ENCODE peak calls at places on chromosome 3, in seven cellular contexts. One of them, this sample, is unnamed.

GRCh38 chr3:143167956-143168355 is 48.4 kb downstream of the CHST2 start:
- DNase-seq in K562: no peak
- DNase-seq in WTC11: no peak
- DNase-seq in H1: no peak
- DNase-seq in GM12878: no peak
- DNase-seq in HepG2: no peak
- DNase-seq in HEK293T: no peak
- DNase-seq in this sample: no peak

GRCh38 chr3:175898194-175898593 is 1039.1 kb downstream of the NAALADL2 start:
- DNase-seq in HepG2: no peak
- DNase-seq in K562: no peak
- DNase-seq in H1: no peak
- DNase-seq in GM12878: no peak
- DNase-seq in HEK293T: no peak
- DNase-seq in WTC11: no peak
- DNase-seq in this sample: no peak

GRCh38 chr3:154540950-154541604 is 111.1 kb upstream of the GPR149 start:
- DNase-seq in K562: no peak
- DNase-seq in HEK293T: no peak
- DNase-seq in H1: no peak
- DNase-seq in GM12878: no peak
- DNase-seq in WTC11: no peak
- DNase-seq in HepG2: no peak
- DNase-seq in this sample: no peak

GRCh38 chr3:22013641-22014040 is 262.6 kb upstream of the ZNF385D start:
- DNase-seq in GM12878: no peak
- DNase-seq in WTC11: no peak
- DNase-seq in H1: no peak
- DNase-seq in HepG2: no peak
- DNase-seq in HEK293T: no peak
- DNase-seq in K562: no peak
- DNase-seq in this sample: no peak

GRCh38 chr3:156171517-156172267 is 51.3 kb downstream of the KCNAB1 start:
- DNase-seq in HepG2: no peak
- DNase-seq in K562: no peak
- DNase-seq in H1: no peak
- DNase-seq in HEK293T: no peak
- DNase-seq in WTC11: no peak
- DNase-seq in GM12878: no peak
- DNase-seq in this sample: no peak

GRCh38 chr3:142319912-142320311 is 94.5 kb upstream of the GK5 start:
- DNase-seq in K562: no peak
- DNase-seq in H1: no peak
- DNase-seq in WTC11: no peak
- DNase-seq in HepG2: no peak
- DNase-seq in GM12878: no peak
- DNase-seq in HEK293T: no peak
- DNase-seq in this sample: no peak

GRCh38 chr3:184227481-184227935 is 1.9 kb upstream of the VWA5B2 start:
- DNase-seq in H1: no peak
- DNase-seq in HEK293T: peak; percentile 63
- DNase-seq in WTC11: peak; percentile 72
- DNase-seq in K562: peak; percentile 79
- DNase-seq in GM12878: no peak
- DNase-seq in HepG2: peak; percentile 44
- DNase-seq in this sample: no peak

GRCh38 chr3:110955301-110955880 is 116.2 kb upstream of the NECTIN3 start:
- DNase-seq in HepG2: no peak
- DNase-seq in GM12878: no peak
- DNase-seq in HEK293T: no peak
- DNase-seq in K562: no peak
- DNase-seq in H1: no peak
- DNase-seq in WTC11: no peak
- DNase-seq in this sample: no peak

GRCh38 chr3:59245879-59246501 is 196.2 kb upstream of the CFAP20DC start:
- DNase-seq in H1: no peak
- DNase-seq in HEK293T: no peak
- DNase-seq in WTC11: no peak
- DNase-seq in K562: no peak
- DNase-seq in GM12878: no peak
- DNase-seq in HepG2: no peak
- DNase-seq in this sample: no peak

GRCh38 chr3:52506266-52506966 is 11.3 kb downstream of the STAB1 start:
- DNase-seq in K562: no peak
- DNase-seq in H1: no peak
- DNase-seq in GM12878: no peak
- DNase-seq in HepG2: no peak
- DNase-seq in HEK293T: no peak
- DNase-seq in WTC11: no peak
- DNase-seq in this sample: no peak

GRCh38 chr3:32175607-32176197 is 62.8 kb upstream of the CMTM8 start:
- DNase-seq in K562: peak; percentile 72
- DNase-seq in HEK293T: peak; percentile 70
- DNase-seq in WTC11: peak; percentile 46
- DNase-seq in GM12878: no peak
- DNase-seq in HepG2: peak; percentile 60
- DNase-seq in H1: no peak
- DNase-seq in this sample: peak; percentile 74

GRCh38 chr3:10352146-10352911 is 31.4 kb upstream of the SEC13 start:
- DNase-seq in HepG2: no peak
- DNase-seq in K562: no peak
- DNase-seq in H1: no peak
- DNase-seq in WTC11: no peak
- DNase-seq in HEK293T: peak; percentile 31
- DNase-seq in GM12878: no peak
- DNase-seq in this sample: no peak

GRCh38 chr3:16998236-16998923 is 113.6 kb downstream of the PLCL2 start:
- DNase-seq in GM12878: no peak
- DNase-seq in H1: no peak
- DNase-seq in HEK293T: no peak
- DNase-seq in HepG2: no peak
- DNase-seq in K562: no peak
- DNase-seq in WTC11: no peak
- DNase-seq in this sample: no peak

GRCh38 chr3:117019082-117019713 is 309.6 kb downstream of the TUSC7 start:
- DNase-seq in K562: peak; percentile 2
- DNase-seq in HepG2: peak; percentile 10
- DNase-seq in WTC11: peak; percentile 70
- DNase-seq in H1: peak; percentile 50
- DNase-seq in HEK293T: no peak
- DNase-seq in GM12878: no peak
- DNase-seq in this sample: no peak

GRCh38 chr3:150412599-150413069 is 4.5 kb downstream of the TSC22D2 start:
- DNase-seq in GM12878: no peak
- DNase-seq in HepG2: peak; percentile 63
- DNase-seq in H1: no peak
- DNase-seq in WTC11: no peak
- DNase-seq in K562: peak; percentile 32
- DNase-seq in HEK293T: peak; percentile 11
- DNase-seq in this sample: no peak

GRCh38 chr3:48614044-48614443 is 4.6 kb upstream of the UQCRC1 start:
- DNase-seq in WTC11: no peak
- DNase-seq in K562: no peak
- DNase-seq in HepG2: peak; percentile 57
- DNase-seq in HEK293T: no peak
- DNase-seq in GM12878: no peak
- DNase-seq in H1: no peak
- DNase-seq in this sample: no peak

GRCh38 chr3:130850846-130851245 is 43.0 kb upstream of the ATP2C1 start:
- DNase-seq in HEK293T: no peak
- DNase-seq in H1: no peak
- DNase-seq in HepG2: no peak
- DNase-seq in WTC11: no peak
- DNase-seq in GM12878: no peak
- DNase-seq in K562: no peak
- DNase-seq in this sample: no peak

GRCh38 chr3:192449036-192449435 is 278.3 kb downstream of the FGF12 start:
- DNase-seq in WTC11: no peak
- DNase-seq in K562: no peak
- DNase-seq in HEK293T: no peak
- DNase-seq in HepG2: no peak
- DNase-seq in H1: no peak
- DNase-seq in GM12878: no peak
- DNase-seq in this sample: no peak

GRCh38 chr3:155809181-155809580 is 3.1 kb upstream of the C3orf33 start:
- DNase-seq in HEK293T: no peak
- DNase-seq in HepG2: no peak
- DNase-seq in GM12878: no peak
- DNase-seq in WTC11: no peak
- DNase-seq in H1: no peak
- DNase-seq in K562: no peak
- DNase-seq in this sample: no peak

GRCh38 chr3:125611908-125612307 is 16.6 kb upstream of the OSBPL11 start:
- DNase-seq in HepG2: no peak
- DNase-seq in HEK293T: no peak
- DNase-seq in H1: no peak
- DNase-seq in K562: no peak
- DNase-seq in WTC11: no peak
- DNase-seq in GM12878: no peak
- DNase-seq in this sample: no peak

DNA sequence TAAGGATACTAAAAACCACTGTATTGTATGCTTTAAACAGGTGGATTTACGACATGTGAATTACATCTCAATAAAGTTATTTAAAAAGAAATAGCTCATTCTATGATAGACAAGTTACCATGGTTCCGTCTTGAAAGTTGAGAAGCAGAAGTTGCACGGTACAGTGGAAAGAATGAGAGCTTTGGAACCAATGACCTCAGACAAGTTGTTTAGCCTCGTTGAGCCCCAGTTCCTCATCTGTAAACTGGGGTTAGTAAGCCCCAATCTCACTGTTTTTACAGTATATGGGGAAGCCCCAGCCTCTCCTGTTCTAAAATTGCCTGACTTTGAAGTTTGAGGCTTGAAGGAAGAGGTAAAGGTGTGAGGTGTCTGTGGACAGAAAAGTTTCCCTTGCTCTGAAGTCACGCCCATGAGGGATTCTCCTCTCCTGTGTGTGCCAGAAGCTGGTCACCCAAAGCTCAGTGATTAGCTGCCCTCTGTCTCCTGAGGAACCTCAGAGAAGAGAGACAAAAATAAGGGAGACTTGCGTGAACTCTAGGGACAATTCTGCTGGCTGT is 10.0 kb downstream of the CRYGS start:
- DNase-seq in K562: no peak
- DNase-seq in WTC11: no peak
- DNase-seq in HEK293T: no peak
- DNase-seq in H1: no peak
- DNase-seq in GM12878: peak; percentile 95
- DNase-seq in HepG2: no peak
- DNase-seq in this sample: no peak
- TF ChIP-seq SP1 in K562: no peak
- TF ChIP-seq SP1 in WTC11: no peak
- TF ChIP-seq SP1 in HEK293T: no peak
- TF ChIP-seq SP1 in H1: no peak
- TF ChIP-seq SP1 in GM12878: no peak
- TF ChIP-seq SP1 in HepG2: no peak
- TF ChIP-seq SP1 in this sample: no peak

GRCh38 chr3:193809106-193809505 is 216.1 kb downstream of the OPA1 start:
- DNase-seq in GM12878: no peak
- DNase-seq in HEK293T: no peak
- DNase-seq in HepG2: no peak
- DNase-seq in WTC11: no peak
- DNase-seq in H1: no peak
- DNase-seq in K562: no peak
- DNase-seq in this sample: no peak

GRCh38 chr3:193801094-193801493 is 208.1 kb downstream of the OPA1 start:
- DNase-seq in K562: no peak
- DNase-seq in H1: no peak
- DNase-seq in WTC11: no peak
- DNase-seq in GM12878: no peak
- DNase-seq in HepG2: no peak
- DNase-seq in HEK293T: no peak
- DNase-seq in this sample: no peak

GRCh38 chr3:193803288-193803687 is 210.3 kb downstream of the OPA1 start:
- DNase-seq in K562: no peak
- DNase-seq in GM12878: no peak
- DNase-seq in HEK293T: no peak
- DNase-seq in H1: no peak
- DNase-seq in HepG2: no peak
- DNase-seq in WTC11: no peak
- DNase-seq in this sample: no peak

GRCh38 chr3:193808317-193808716 is 215.3 kb downstream of the OPA1 start:
- DNase-seq in H1: no peak
- DNase-seq in K562: no peak
- DNase-seq in WTC11: no peak
- DNase-seq in HEK293T: no peak
- DNase-seq in HepG2: no peak
- DNase-seq in GM12878: no peak
- DNase-seq in this sample: no peak

GRCh38 chr3:193805448-193805847 is 212.4 kb downstream of the OPA1 start:
- DNase-seq in K562: no peak
- DNase-seq in GM12878: no peak
- DNase-seq in HEK293T: no peak
- DNase-seq in WTC11: no peak
- DNase-seq in HepG2: peak; percentile 63
- DNase-seq in H1: no peak
- DNase-seq in this sample: peak; percentile 77
- TF ChIP-seq SP1 in K562: no peak
- TF ChIP-seq SP1 in GM12878: no peak
- TF ChIP-seq SP1 in HEK293T: no peak
- TF ChIP-seq SP1 in WTC11: no peak
- TF ChIP-seq SP1 in HepG2: no peak
- TF ChIP-seq SP1 in H1: no peak
- TF ChIP-seq SP1 in this sample: peak; percentile 60

GRCh38 chr3:13013151-13013561 is 60.1 kb downstream of the IQSEC1 start:
- DNase-seq in H1: no peak
- DNase-seq in GM12878: no peak
- DNase-seq in WTC11: no peak
- DNase-seq in K562: peak; percentile 77
- DNase-seq in HepG2: no peak
- DNase-seq in HEK293T: no peak
- DNase-seq in this sample: no peak

GRCh38 chr3:13013595-13013993 is 59.6 kb downstream of the IQSEC1 start:
- DNase-seq in HepG2: no peak
- DNase-seq in WTC11: no peak
- DNase-seq in GM12878: no peak
- DNase-seq in HEK293T: no peak
- DNase-seq in K562: no peak
- DNase-seq in H1: no peak
- DNase-seq in this sample: no peak

GRCh38 chr3:13011369-13012227 is 61.6 kb downstream of the IQSEC1 start:
- DNase-seq in GM12878: peak; percentile 92
- DNase-seq in HEK293T: no peak
- DNase-seq in WTC11: no peak
- DNase-seq in HepG2: peak; percentile 32
- DNase-seq in H1: no peak
- DNase-seq in K562: peak; percentile 69
- DNase-seq in this sample: no peak

GRCh38 chr3:13010770-13011169 is 62.5 kb downstream of the IQSEC1 start:
- DNase-seq in GM12878: no peak
- DNase-seq in WTC11: no peak
- DNase-seq in HepG2: no peak
- DNase-seq in HEK293T: no peak
- DNase-seq in K562: no peak
- DNase-seq in H1: no peak
- DNase-seq in this sample: no peak

GRCh38 chr3:13012228-13012691 is 61.0 kb downstream of the IQSEC1 start:
- DNase-seq in WTC11: no peak
- DNase-seq in H1: no peak
- DNase-seq in HEK293T: no peak
- DNase-seq in GM12878: peak; percentile 84
- DNase-seq in K562: no peak
- DNase-seq in HepG2: no peak
- DNase-seq in this sample: no peak
- TF ChIP-seq SP1 in WTC11: no peak
- TF ChIP-seq SP1 in H1: no peak
- TF ChIP-seq SP1 in HEK293T: no peak
- TF ChIP-seq SP1 in GM12878: no peak
- TF ChIP-seq SP1 in K562: no peak
- TF ChIP-seq SP1 in HepG2: no peak
- TF ChIP-seq SP1 in this sample: no peak

GRCh38 chr3:55468251-55468650 is 18.9 kb downstream of the WNT5A start:
- DNase-seq in WTC11: no peak
- DNase-seq in K562: no peak
- DNase-seq in H1: no peak
- DNase-seq in HepG2: no peak
- DNase-seq in HEK293T: no peak
- DNase-seq in GM12878: no peak
- DNase-seq in this sample: no peak
- TF ChIP-seq SP1 in WTC11: no peak
- TF ChIP-seq SP1 in K562: no peak
- TF ChIP-seq SP1 in H1: no peak
- TF ChIP-seq SP1 in HepG2: no peak
- TF ChIP-seq SP1 in HEK293T: no peak
- TF ChIP-seq SP1 in GM12878: no peak
- TF ChIP-seq SP1 in this sample: no peak